ENCODE peak calls at places on chromosomes 13 and 19, in nine cellular contexts. D, Y, K, Q, V, M, T, U and X are unnamed samples.

GRCh38 chr13:27487776-27488175 is 37.4 kb upstream of the MTIF3 start:
- DNase-seq in D (no peak), V (no peak), Y (no peak), K (no peak), U (no peak), T (no peak), M (no peak), Q (no peak), X (no peak)

GRCh38 chr19:18500820-18501219 is 21.1 kb downstream of the ELL start:
- DNase-seq in M (no peak), K (no peak), D (no peak), V (no peak), Q (peak; percentile 90), Y (no peak), U (no peak), T (peak; percentile 77), X (no peak)

GRCh38 chr19:49261602-49262001 is 63.4 kb downstream of the SLC6A16 start:
- DNase-seq in D (no peak), M (no peak), Y (no peak), T (no peak), V (no peak), Q (no peak), U (no peak), K (no peak), X (no peak)

GRCh38 chr19:16824658-16825311 is 4.4 kb upstream of the SIN3B start:
- DNase-seq in D (no peak), K (no peak), M (no peak), U (no peak), Y (no peak), Q (no peak), T (no peak), V (no peak), X (no peak)

GRCh38 chr19:16235811-16236710 is 38.4 kb downstream of the AP1M1 start:
- DNase-seq in M (no peak), K (no peak), Q (no peak), U (no peak), Y (no peak), T (no peak), D (no peak), V (no peak), X (no peak)

GRCh38 chr19:33812388-33813330 is 16.0 kb downstream of the KCTD15 start:
- DNase-seq in Y (no peak), K (no peak), M (peak; percentile 58), U (no peak), V (no peak), Q (no peak), D (no peak), T (no peak), X (no peak)

GRCh38 chr19:2775556-2776430 is 7.3 kb downstream of the SGTA start:
- DNase-seq in U (peak; percentile 74), K (no peak), V (peak; percentile 79), Y (no peak), D (peak; percentile 54), M (peak; percentile 88), T (peak; percentile 71), Q (peak; percentile 82), X (no peak)

GRCh38 chr19:4449022-4449825 is 8.4 kb downstream of the UBXN6 start:
- DNase-seq in M (no peak), K (no peak), Y (no peak), Q (peak; percentile 77), U (no peak), D (no peak), V (no peak), T (peak; percentile 85), X (no peak)

GRCh38 chr19:15123900-15124299 is 16.7 kb downstream of the SYDE1 start:
- DNase-seq in Y (no peak), M (peak; percentile 59), K (no peak), D (no peak), V (no peak), T (peak; percentile 85), Q (no peak), U (no peak), X (no peak)

GRCh38 chr19:1412323-1412923 is 5.0 kb downstream of the DAZAP1 start:
- DNase-seq in K (no peak), T (no peak), Q (no peak), V (no peak), U (no peak), Y (no peak), M (no peak), D (no peak), X (no peak)

GRCh38 chr19:5170329-5170745 is 170.3 kb downstream of the PTPRS start:
- DNase-seq in Y (no peak), K (no peak), T (no peak), U (peak; percentile 39), M (peak; percentile 84), D (peak; percentile 48), V (peak; percentile 65), Q (no peak), X (no peak)

GRCh38 chr13:39616087-39616694 is 13.2 kb upstream of the LHFPL6 start:
- DNase-seq in U (peak; percentile 4), M (no peak), T (no peak), K (peak; percentile 81), Y (no peak), Q (peak; percentile 66), V (peak; percentile 24), D (no peak), X (peak; percentile 22)

GRCh38 chr19:18483119-18483518 is 38.8 kb downstream of the ELL start:
- DNase-seq in Y (no peak), U (no peak), V (no peak), K (no peak), T (no peak), M (no peak), Q (no peak), D (no peak), X (no peak)